ENCODE peak calls at places on chromosomes 5 and 9, in seven cellular contexts. One of them, this sample, is unnamed.

GRCh38 chr5:129384736-129385135 is 75.4 kb upstream of the ADAMTS19 start:
- DNase-seq in ACHN: no peak
- DNase-seq in GM06990: no peak
- DNase-seq in endothelial cell of umbilical vein: peak
- DNase-seq in activated CD4-positive, alpha-beta T cell treated with anti-CD3 and anti-CD28 coated beads for 24 hours: no peak
- DNase-seq in H7: no peak
- DNase-seq in EH: no peak
- DNase-seq in this sample: no peak

GRCh38 chr9:93862877-93863545 is 92.1 kb downstream of the BARX1 start:
- DNase-seq in ACHN: no peak
- DNase-seq in GM06990: no peak
- DNase-seq in endothelial cell of umbilical vein: no peak
- DNase-seq in activated CD4-positive, alpha-beta T cell treated with anti-CD3 and anti-CD28 coated beads for 24 hours: no peak
- DNase-seq in H7: no peak
- DNase-seq in EH: no peak
- DNase-seq in this sample: no peak

GRCh38 chr5:87195104-87195581 is 72.5 kb upstream of the RASA1 start:
- DNase-seq in ACHN: no peak
- DNase-seq in GM06990: peak
- DNase-seq in endothelial cell of umbilical vein: peak
- DNase-seq in activated CD4-positive, alpha-beta T cell treated with anti-CD3 and anti-CD28 coated beads for 24 hours: no peak
- DNase-seq in H7: no peak
- DNase-seq in EH: peak
- DNase-seq in this sample: no peak

GRCh38 chr9:113659740-113660139 is 196.2 kb downstream of the RGS3 start:
- DNase-seq in ACHN: no peak
- DNase-seq in GM06990: no peak
- DNase-seq in endothelial cell of umbilical vein: no peak
- DNase-seq in activated CD4-positive, alpha-beta T cell treated with anti-CD3 and anti-CD28 coated beads for 24 hours: no peak
- DNase-seq in H7: no peak
- DNase-seq in EH: no peak
- DNase-seq in this sample: no peak

GRCh38 chr9:71105192-71105591 is 16.2 kb downstream of the TRPM3 start:
- DNase-seq in ACHN: no peak
- DNase-seq in GM06990: no peak
- DNase-seq in endothelial cell of umbilical vein: no peak
- DNase-seq in activated CD4-positive, alpha-beta T cell treated with anti-CD3 and anti-CD28 coated beads for 24 hours: no peak
- DNase-seq in H7: no peak
- DNase-seq in EH: no peak
- DNase-seq in this sample: no peak

GRCh38 chr5:108830705-108831276 is 83.1 kb downstream of the FER start:
- DNase-seq in ACHN: no peak
- DNase-seq in GM06990: no peak
- DNase-seq in endothelial cell of umbilical vein: no peak
- DNase-seq in activated CD4-positive, alpha-beta T cell treated with anti-CD3 and anti-CD28 coated beads for 24 hours: no peak
- DNase-seq in H7: no peak
- DNase-seq in EH: no peak
- DNase-seq in this sample: no peak

GRCh38 chr5:16192311-16192710 is 12.7 kb upstream of the MARCHF11 start:
- DNase-seq in ACHN: no peak
- DNase-seq in GM06990: no peak
- DNase-seq in endothelial cell of umbilical vein: no peak
- DNase-seq in activated CD4-positive, alpha-beta T cell treated with anti-CD3 and anti-CD28 coated beads for 24 hours: no peak
- DNase-seq in H7: no peak
- DNase-seq in EH: no peak
- DNase-seq in this sample: no peak

GRCh38 chr9:111078391-111079038 is 40.2 kb upstream of the LPAR1 start:
- DNase-seq in ACHN: no peak
- DNase-seq in GM06990: peak
- DNase-seq in endothelial cell of umbilical vein: no peak
- DNase-seq in activated CD4-positive, alpha-beta T cell treated with anti-CD3 and anti-CD28 coated beads for 24 hours: no peak
- DNase-seq in H7: no peak
- DNase-seq in EH: peak
- DNase-seq in this sample: no peak

GRCh38 chr9:127837346-127837745 is 17.1 kb downstream of the ENG start:
- DNase-seq in ACHN: no peak
- DNase-seq in GM06990: no peak
- DNase-seq in endothelial cell of umbilical vein: no peak
- DNase-seq in activated CD4-positive, alpha-beta T cell treated with anti-CD3 and anti-CD28 coated beads for 24 hours: no peak
- DNase-seq in H7: no peak
- DNase-seq in EH: no peak
- DNase-seq in this sample: no peak

GRCh38 chr9:72586388-72587160 is 65.2 kb downstream of the TMC1 start:
- DNase-seq in ACHN: peak
- DNase-seq in GM06990: no peak
- DNase-seq in endothelial cell of umbilical vein: peak
- DNase-seq in activated CD4-positive, alpha-beta T cell treated with anti-CD3 and anti-CD28 coated beads for 24 hours: no peak
- DNase-seq in H7: no peak
- DNase-seq in EH: peak
- DNase-seq in this sample: no peak

GRCh38 chr9:113625456-113625855 is 161.9 kb downstream of the RGS3 start:
- DNase-seq in ACHN: no peak
- DNase-seq in GM06990: no peak
- DNase-seq in endothelial cell of umbilical vein: no peak
- DNase-seq in activated CD4-positive, alpha-beta T cell treated with anti-CD3 and anti-CD28 coated beads for 24 hours: no peak
- DNase-seq in H7: peak
- DNase-seq in EH: no peak
- DNase-seq in this sample: no peak

GRCh38 chr9:105219291-105219805 is 25.1 kb upstream of the SLC44A1 start:
- DNase-seq in ACHN: no peak
- DNase-seq in GM06990: no peak
- DNase-seq in endothelial cell of umbilical vein: no peak
- DNase-seq in activated CD4-positive, alpha-beta T cell treated with anti-CD3 and anti-CD28 coated beads for 24 hours: no peak
- DNase-seq in H7: no peak
- DNase-seq in EH: peak
- DNase-seq in this sample: no peak

GRCh38 chr9:110064721-110065252 is 143.2 kb downstream of the C9orf152 start:
- DNase-seq in ACHN: no peak
- DNase-seq in GM06990: no peak
- DNase-seq in endothelial cell of umbilical vein: no peak
- DNase-seq in activated CD4-positive, alpha-beta T cell treated with anti-CD3 and anti-CD28 coated beads for 24 hours: no peak
- DNase-seq in H7: no peak
- DNase-seq in EH: no peak
- DNase-seq in this sample: no peak

GRCh38 chr5:176846335-176847140 is 36.2 kb downstream of the UNC5A start:
- DNase-seq in ACHN: no peak
- DNase-seq in GM06990: no peak
- DNase-seq in endothelial cell of umbilical vein: no peak
- DNase-seq in activated CD4-positive, alpha-beta T cell treated with anti-CD3 and anti-CD28 coated beads for 24 hours: no peak
- DNase-seq in H7: no peak
- DNase-seq in EH: no peak
- DNase-seq in this sample: no peak